ENCODE peak calls at places on chromosome 11, in nine cellular contexts. H, D, V, U, T, B, G, X and P are unnamed samples.

GRCh38 chr11:88280673-88281316 is 56.7 kb downstream of the CTSC start:
- DNase-seq in H (no peak), D (no peak), V (no peak), U (no peak), T (no peak), B (no peak), G (no peak), X (no peak), P (no peak)

GRCh38 chr11:8913961-8914660 is 3.1 kb downstream of the AKIP1 start:
- DNase-seq in H (peak; percentile 83), D (no peak), V (no peak), U (peak; percentile 28), T (no peak), B (no peak), G (peak; percentile 41), X (peak; percentile 32), P (no peak)

GRCh38 chr11:79412761-79413160 is 28.1 kb downstream of the TENM4 start:
- DNase-seq in H (no peak), D (no peak), V (no peak), U (peak; percentile 87), T (no peak), B (no peak), G (no peak), X (no peak), P (no peak)

GRCh38 chr11:3074912-3075589 is 17.8 kb upstream of the CARS1 start:
- DNase-seq in H (no peak), D (no peak), V (no peak), U (no peak), T (no peak), B (no peak), G (peak; percentile 36), X (no peak), P (no peak)

GRCh38 chr11:64723907-64724862 is 1.2 kb upstream of the NRXN2 start:
- DNase-seq in H (no peak), D (no peak), V (no peak), U (no peak), T (no peak), B (no peak), G (no peak), X (no peak), P (no peak)

GRCh38 chr11:43748095-43748494 is 67.6 kb downstream of the HSD17B12 start:
- DNase-seq in H (no peak), D (no peak), V (no peak), U (no peak), T (no peak), B (no peak), G (no peak), X (no peak), P (no peak)

GRCh38 chr11:1444321-1444720 is 42.3 kb downstream of the MOB2 start:
- DNase-seq in H (no peak), D (no peak), V (no peak), U (no peak), T (no peak), B (no peak), G (no peak), X (no peak), P (no peak)

GRCh38 chr11:77371646-77372045 is 70.2 kb upstream of the GDPD4 start:
- DNase-seq in H (no peak), D (no peak), V (no peak), U (no peak), T (no peak), B (no peak), G (no peak), X (no peak), P (no peak)

GRCh38 chr11:8092587-8093424 is 11.8 kb downstream of the TUB start:
- DNase-seq in H (peak; percentile 87), D (no peak), V (no peak), U (peak; percentile 59), T (peak; percentile 70), B (peak; percentile 64), G (peak; percentile 76), X (peak; percentile 30), P (no peak)

GRCh38 chr11:19777032-19777341 is 64.3 kb downstream of the NAV2 start:
- DNase-seq in H (no peak), D (no peak), V (no peak), U (no peak), T (no peak), B (no peak), G (peak; percentile 4), X (no peak), P (no peak)

GRCh38 chr11:1391165-1392010 is 1.7 kb downstream of the BRSK2 start:
- DNase-seq in H (no peak), D (no peak), V (peak; percentile 46), U (no peak), T (no peak), B (peak; percentile 28), G (no peak), X (no peak), P (no peak)

GRCh38 chr11:3044004-3044403 is 13.2 kb downstream of the CARS1 start:
- DNase-seq in H (no peak), D (no peak), V (no peak), U (no peak), T (peak; percentile 83), B (no peak), G (no peak), X (no peak), P (no peak)

GRCh38 chr11:2194877-2195755 is 23.5 kb upstream of the TH start:
- DNase-seq in H (peak; percentile 75), D (no peak), V (no peak), U (no peak), T (no peak), B (peak; percentile 39), G (peak; percentile 60), X (peak; percentile 65), P (no peak)

GRCh38 chr11:45890886-45891550 is 5.6 kb downstream of the MAPK8IP1 start:
- DNase-seq in H (no peak), D (no peak), V (peak; percentile 37), U (no peak), T (no peak), B (no peak), G (no peak), X (no peak), P (no peak)

DNA sequence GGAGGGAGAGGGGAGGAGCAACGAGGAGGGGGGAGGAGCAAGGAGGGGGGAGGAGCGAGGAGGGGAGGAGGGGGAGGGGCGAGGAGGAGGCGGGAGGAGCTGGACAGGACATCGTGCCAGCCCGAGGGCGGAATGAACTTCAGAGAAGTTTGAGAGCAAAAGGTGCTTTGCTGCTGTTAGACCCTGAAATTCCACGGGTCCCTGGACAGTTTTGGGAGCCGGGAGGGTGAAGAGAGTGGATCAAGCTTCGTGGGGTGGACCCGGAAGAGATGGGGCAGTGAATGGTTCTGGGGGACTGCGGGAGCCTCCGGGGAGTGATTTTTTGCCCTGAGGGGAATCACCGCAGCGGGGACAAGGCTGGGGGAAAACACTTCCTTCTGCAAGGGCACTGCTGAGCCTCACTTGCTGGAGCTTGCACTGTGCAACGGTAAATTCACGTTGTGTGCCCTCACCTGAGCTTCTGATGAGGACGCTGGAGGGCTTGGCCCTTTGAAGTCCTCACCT is 10.7 kb upstream of the NLRP6 start:
- DNase-seq in H (peak; percentile 74), D (no peak), V (peak; percentile 82), U (no peak), T (peak; percentile 74), B (no peak), G (peak; percentile 41), X (peak; percentile 63), P (no peak)
- H3K4me3 ChIP-seq in H (peak overlapping the region; percentile 63), D (no peak overlapping the region), V (peak overlapping the region; percentile 20), U (peak overlapping the region; percentile 1), T (peak overlapping the region; percentile 40), B (no peak overlapping the region), G (peak overlapping the region; percentile 58), X (peak overlapping the region; percentile 59), P (no peak overlapping the region)

GRCh38 chr11:76316726-76317125 is 64.2 kb downstream of the THAP12 start:
- DNase-seq in H (no peak), D (no peak), V (no peak), U (no peak), T (no peak), B (no peak), G (no peak), X (no peak), P (no peak)

GRCh38 chr11:76315182-76315853 is 65.6 kb downstream of the THAP12 start:
- DNase-seq in H (no peak), D (no peak), V (no peak), U (peak; percentile 52), T (no peak), B (no peak), G (no peak), X (no peak), P (no peak)

GRCh38 chr11:76314741-76315090 is 66.2 kb downstream of the THAP12 start:
- DNase-seq in H (no peak), D (no peak), V (no peak), U (peak; percentile 65), T (no peak), B (no peak), G (peak; percentile 13), X (no peak), P (no peak)

GRCh38 chr11:76313271-76313670 is 67.7 kb downstream of the THAP12 start:
- DNase-seq in H (no peak), D (no peak), V (no peak), U (no peak), T (no peak), B (no peak), G (no peak), X (no peak), P (no peak)

DNA sequence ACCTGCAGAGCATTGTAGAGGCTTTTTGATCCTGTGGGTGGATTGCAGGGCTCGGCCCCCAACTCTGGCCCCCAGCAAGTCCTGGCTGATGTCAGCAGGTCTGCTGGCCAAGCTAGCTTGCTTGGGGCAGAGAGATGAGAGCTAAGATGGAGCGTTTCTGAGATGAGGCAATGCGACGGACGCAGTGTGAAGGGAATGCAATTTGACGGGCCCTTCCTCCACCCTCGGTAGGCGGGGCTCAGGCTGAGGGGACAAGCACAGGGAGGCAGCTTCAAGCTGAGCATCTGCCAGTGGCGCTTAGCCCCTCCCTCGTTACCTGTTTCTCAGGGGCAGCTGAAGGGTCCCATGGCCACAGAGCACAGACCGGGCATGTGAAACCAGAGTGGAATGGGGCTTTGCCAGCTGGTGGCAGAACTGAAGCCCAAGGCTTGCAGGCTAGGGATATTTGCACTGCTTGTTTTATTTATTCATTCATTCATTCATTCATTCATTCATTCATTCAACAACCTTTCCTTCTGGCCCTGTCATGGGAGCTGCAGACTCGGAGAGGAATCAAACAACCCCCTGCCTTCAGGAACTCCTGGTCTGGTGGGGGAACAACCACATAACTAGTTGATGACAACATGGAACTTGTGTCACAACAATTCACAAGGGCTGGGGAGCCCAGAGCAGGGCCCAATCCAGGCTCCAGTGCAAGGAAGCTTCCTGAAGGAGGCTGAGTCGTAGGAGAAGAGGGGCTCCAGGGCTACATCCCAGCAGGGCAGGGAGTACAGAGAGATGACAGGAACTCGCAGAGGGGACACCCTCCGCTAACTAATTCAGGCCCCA is 66.8 kb downstream of the THAP12 start:
- DNase-seq in H (no peak), D (no peak), V (no peak), U (no peak), T (no peak), B (no peak), G (no peak), X (no peak), P (no peak)
- H3K27me3 ChIP-seq in H (peaks cover 3% of the 10 kb centered on the region), D (peaks cover 23% of the 10 kb centered on the region), V (no peaks in the 10 kb centered on the region), U (no peaks in the 10 kb centered on the region), T (no peaks in the 10 kb centered on the region), B (peaks cover 10% of the 10 kb centered on the region), G (no peaks in the 10 kb centered on the region), X (no peaks in the 10 kb centered on the region), P (peaks cover 6% of the 10 kb centered on the region)

GRCh38 chr11:6234314-6235031 is at the start of gene FHIP1B:
- DNase-seq in H (peak; percentile 100), D (peak; percentile 100), V (peak; percentile 100), U (peak; percentile 99), T (peak; percentile 100), B (peak; percentile 100), G (peak; percentile 99), X (peak; percentile 98), P (peak; percentile 99)
- H3K4me3 ChIP-seq in H (peak within 1 kb of the TSS; percentile 87), D (peak within 1 kb of the TSS; percentile 99), V (peak within 1 kb of the TSS; percentile 95), U (peak within 1 kb of the TSS; percentile 56), T (peak within 1 kb of the TSS; percentile 81), B (peak within 1 kb of the TSS; percentile 94), G (peak within 1 kb of the TSS; percentile 91), X (peak within 1 kb of the TSS; percentile 96), P (peak within 1 kb of the TSS; percentile 97)

GRCh38 chr11:116647305-116648080 is 125.3 kb downstream of the BUD13 start:
- DNase-seq in H (no peak), D (no peak), V (no peak), U (no peak), T (no peak), B (no peak), G (no peak), X (no peak), P (no peak)
- H3K27me3 ChIP-seq in H (no peaks in the 10 kb centered on the region), D (peaks cover 7% of the 10 kb centered on the region), V (peaks cover 8% of the 10 kb centered on the region), U (no peaks in the 10 kb centered on the region), T (no peaks in the 10 kb centered on the region), B (peaks cover 6% of the 10 kb centered on the region), G (peaks cover 36% of the 10 kb centered on the region), X (no peaks in the 10 kb centered on the region), P (peaks cover 3% of the 10 kb centered on the region)